ENCODE peak calls at places on chromosomes 6 and 20, in ten cellular contexts. One of them, this sample, is unnamed. For H3K27me3, the result is how much of the 10 kb centered on the place peaks cover.

GRCh38 chr6:44782198-44782597 is 394.7 kb downstream of the CDC5L start:
- DNase-seq in CD8-positive, alpha-beta T cell: no peak
- DNase-seq in pancreas: no peak
- DNase-seq in mammary epithelial cell: no peak
- DNase-seq in GM06990: no peak
- DNase-seq in fibroblast of lung: no peak
- DNase-seq in prostate gland: no peak
- DNase-seq in breast epithelium: no peak
- DNase-seq in thoracic aorta: no peak
- DNase-seq in cardiac muscle cell: no peak
- DNase-seq in this sample: no peak

GRCh38 chr20:37276494-37277252 is 12.8 kb upstream of the MANBAL start:
- DNase-seq in prostate gland: peak
- DNase-seq in mammary epithelial cell: peak
- DNase-seq in pancreas: peak
- DNase-seq in GM06990: peak
- DNase-seq in fibroblast of lung: peak
- DNase-seq in thoracic aorta: no peak
- DNase-seq in cardiac muscle cell: peak
- DNase-seq in CD8-positive, alpha-beta T cell: peak
- DNase-seq in breast epithelium: peak
- DNase-seq in this sample: peak

GRCh38 chr6:168124161-168124560 is 45.1 kb upstream of the FRMD1 start:
- DNase-seq in thoracic aorta: no peak
- DNase-seq in pancreas: no peak
- DNase-seq in mammary epithelial cell: no peak
- DNase-seq in prostate gland: no peak
- DNase-seq in breast epithelium: no peak
- DNase-seq in fibroblast of lung: no peak
- DNase-seq in CD8-positive, alpha-beta T cell: no peak
- DNase-seq in cardiac muscle cell: no peak
- DNase-seq in GM06990: no peak
- DNase-seq in this sample: no peak

GRCh38 chr6:139099984-139100383 is 34.9 kb upstream of the HECA start:
- DNase-seq in pancreas: no peak
- DNase-seq in GM06990: peak
- DNase-seq in mammary epithelial cell: no peak
- DNase-seq in cardiac muscle cell: no peak
- DNase-seq in fibroblast of lung: no peak
- DNase-seq in CD8-positive, alpha-beta T cell: no peak
- DNase-seq in prostate gland: no peak
- DNase-seq in thoracic aorta: no peak
- DNase-seq in breast epithelium: no peak
- DNase-seq in this sample: no peak

GRCh38 chr6:33314943-33315752 is 1.3 kb upstream of the TAPBP start:
- DNase-seq in CD8-positive, alpha-beta T cell: no peak
- DNase-seq in thoracic aorta: no peak
- DNase-seq in cardiac muscle cell: peak
- DNase-seq in GM06990: peak
- DNase-seq in prostate gland: peak
- DNase-seq in pancreas: peak
- DNase-seq in mammary epithelial cell: peak
- DNase-seq in breast epithelium: peak
- DNase-seq in fibroblast of lung: no peak
- DNase-seq in this sample: peak

GRCh38 chr20:31712112-31712553 is 10.5 kb downstream of the BCL2L1 start:
- DNase-seq in pancreas: peak
- DNase-seq in breast epithelium: peak
- DNase-seq in prostate gland: peak
- DNase-seq in cardiac muscle cell: peak
- DNase-seq in mammary epithelial cell: no peak
- DNase-seq in thoracic aorta: no peak
- DNase-seq in GM06990: no peak
- DNase-seq in CD8-positive, alpha-beta T cell: no peak
- DNase-seq in fibroblast of lung: no peak
- DNase-seq in this sample: no peak

GRCh38 chr6:85111481-85112001 is 338.3 kb upstream of the NT5E start:
- DNase-seq in prostate gland: no peak
- DNase-seq in CD8-positive, alpha-beta T cell: no peak
- DNase-seq in cardiac muscle cell: peak
- DNase-seq in mammary epithelial cell: no peak
- DNase-seq in breast epithelium: no peak
- DNase-seq in pancreas: no peak
- DNase-seq in fibroblast of lung: peak
- DNase-seq in thoracic aorta: no peak
- DNase-seq in GM06990: no peak
- DNase-seq in this sample: no peak

GRCh38 chr6:34664270-34664971 is 32.1 kb downstream of the ILRUN start:
- DNase-seq in fibroblast of lung: peak
- DNase-seq in breast epithelium: no peak
- DNase-seq in CD8-positive, alpha-beta T cell: no peak
- DNase-seq in cardiac muscle cell: peak
- DNase-seq in pancreas: no peak
- DNase-seq in GM06990: no peak
- DNase-seq in mammary epithelial cell: no peak
- DNase-seq in thoracic aorta: no peak
- DNase-seq in prostate gland: no peak
- DNase-seq in this sample: peak

GRCh38 chr6:53300656-53301551 is 47.8 kb downstream of the ELOVL5 start:
- DNase-seq in pancreas: no peak
- DNase-seq in prostate gland: peak
- DNase-seq in fibroblast of lung: no peak
- DNase-seq in mammary epithelial cell: peak
- DNase-seq in GM06990: no peak
- DNase-seq in CD8-positive, alpha-beta T cell: peak
- DNase-seq in cardiac muscle cell: peak
- DNase-seq in thoracic aorta: no peak
- DNase-seq in breast epithelium: no peak
- DNase-seq in this sample: no peak

GRCh38 chr6:165922309-165922794 is 245.3 kb downstream of the TBXT start:
- DNase-seq in breast epithelium: no peak
- DNase-seq in mammary epithelial cell: no peak
- DNase-seq in thoracic aorta: no peak
- DNase-seq in cardiac muscle cell: peak
- DNase-seq in fibroblast of lung: peak
- DNase-seq in CD8-positive, alpha-beta T cell: no peak
- DNase-seq in pancreas: no peak
- DNase-seq in prostate gland: no peak
- DNase-seq in GM06990: no peak
- DNase-seq in this sample: no peak

GRCh38 chr6:34147906-34148701 is 2.2 kb upstream of the GRM4 start:
- DNase-seq in thoracic aorta: no peak
- DNase-seq in mammary epithelial cell: no peak
- DNase-seq in fibroblast of lung: no peak
- DNase-seq in cardiac muscle cell: no peak
- DNase-seq in CD8-positive, alpha-beta T cell: no peak
- DNase-seq in GM06990: no peak
- DNase-seq in breast epithelium: no peak
- DNase-seq in pancreas: no peak
- DNase-seq in prostate gland: no peak
- DNase-seq in this sample: no peak

DNA sequence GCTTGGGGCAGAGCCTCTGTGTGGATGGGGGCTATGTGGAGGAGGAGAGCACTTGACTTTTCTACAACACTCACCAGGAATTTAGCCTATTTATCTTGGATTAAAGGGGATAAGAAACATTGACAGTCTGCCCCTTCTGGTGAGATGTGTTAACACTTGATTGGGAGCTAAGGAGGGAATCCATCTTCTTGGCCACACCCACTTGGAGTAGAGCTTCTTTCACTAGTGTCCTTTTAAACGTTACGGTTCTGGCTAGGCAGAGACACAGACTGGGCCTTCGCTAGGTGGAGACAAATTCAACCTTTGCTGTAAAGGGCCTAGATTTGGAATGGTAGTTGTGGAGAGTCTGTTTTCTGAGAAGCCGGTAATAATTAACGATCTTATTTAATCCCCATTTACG is 15.5 kb upstream of the TPBG start:
- DNase-seq in CD8-positive, alpha-beta T cell: no peak
- DNase-seq in prostate gland: no peak
- DNase-seq in cardiac muscle cell: no peak
- DNase-seq in mammary epithelial cell: no peak
- DNase-seq in breast epithelium: no peak
- DNase-seq in GM06990: no peak
- DNase-seq in pancreas: no peak
- DNase-seq in thoracic aorta: no peak
- DNase-seq in fibroblast of lung: no peak
- DNase-seq in this sample: no peak
- TF ChIP-seq CTCF in CD8-positive, alpha-beta T cell: no peak
- TF ChIP-seq CTCF in prostate gland: no peak
- TF ChIP-seq CTCF in cardiac muscle cell: no peak
- TF ChIP-seq CTCF in mammary epithelial cell: no peak
- TF ChIP-seq CTCF in breast epithelium: no peak
- TF ChIP-seq CTCF in GM06990: no peak
- TF ChIP-seq CTCF in pancreas: no peak
- TF ChIP-seq CTCF in thoracic aorta: no peak
- TF ChIP-seq CTCF in fibroblast of lung: no peak
- TF ChIP-seq CTCF in this sample: no peak

DNA sequence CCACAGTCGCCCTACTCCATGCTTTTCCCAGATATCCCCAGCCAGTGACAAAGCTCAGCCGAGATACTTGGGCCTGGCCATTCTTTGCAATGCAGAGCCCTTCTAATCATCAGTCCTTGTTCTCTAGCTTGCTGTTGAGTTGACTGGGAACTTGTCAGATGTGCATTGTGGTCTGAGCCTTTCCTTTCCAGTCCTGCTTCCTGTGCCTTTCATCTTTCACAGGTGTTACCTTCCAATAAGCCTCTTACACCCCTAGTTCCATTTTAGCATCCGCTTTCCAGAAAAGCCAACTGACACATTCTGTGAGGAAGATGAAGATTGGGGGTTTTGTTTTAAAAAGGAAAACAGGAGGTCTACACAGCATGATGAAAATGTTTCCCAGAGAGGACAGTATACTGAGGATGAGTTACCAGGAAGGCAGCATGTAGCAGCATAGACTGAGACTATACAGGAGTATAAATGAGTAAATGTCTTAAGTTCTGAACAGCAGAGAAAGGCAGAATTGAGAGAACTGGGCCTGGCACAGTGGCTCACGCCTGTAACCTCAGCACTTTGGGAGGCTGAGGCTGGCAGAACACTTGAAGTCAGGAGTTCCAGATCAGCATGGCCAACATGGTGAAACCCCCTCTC is 5.5 kb upstream of the CEP85L start:
- DNase-seq in thoracic aorta: no peak
- DNase-seq in fibroblast of lung: no peak
- DNase-seq in pancreas: no peak
- DNase-seq in breast epithelium: no peak
- DNase-seq in CD8-positive, alpha-beta T cell: peak
- DNase-seq in prostate gland: no peak
- DNase-seq in cardiac muscle cell: no peak
- DNase-seq in GM06990: no peak
- DNase-seq in mammary epithelial cell: no peak
- DNase-seq in this sample: no peak
- H3K4me3 ChIP-seq in thoracic aorta: no peak
- H3K4me3 ChIP-seq in fibroblast of lung: no peak
- H3K4me3 ChIP-seq in pancreas: no peak
- H3K4me3 ChIP-seq in breast epithelium: no peak
- H3K4me3 ChIP-seq in CD8-positive, alpha-beta T cell: no peak
- H3K4me3 ChIP-seq in prostate gland: no peak
- H3K4me3 ChIP-seq in cardiac muscle cell: no peak
- H3K4me3 ChIP-seq in GM06990: no peak
- H3K4me3 ChIP-seq in mammary epithelial cell: no peak
- H3K4me3 ChIP-seq in this sample: no peak

GRCh38 chr20:56952258-56952929 is 314.0 kb downstream of the BMP7 start:
- DNase-seq in pancreas: no peak
- DNase-seq in breast epithelium: no peak
- DNase-seq in mammary epithelial cell: no peak
- DNase-seq in thoracic aorta: no peak
- DNase-seq in cardiac muscle cell: no peak
- DNase-seq in prostate gland: no peak
- DNase-seq in fibroblast of lung: no peak
- DNase-seq in GM06990: no peak
- DNase-seq in CD8-positive, alpha-beta T cell: no peak
- DNase-seq in this sample: no peak

GRCh38 chr20:56957737-56958553 is 308.5 kb downstream of the BMP7 start:
- DNase-seq in thoracic aorta: no peak
- DNase-seq in CD8-positive, alpha-beta T cell: no peak
- DNase-seq in mammary epithelial cell: no peak
- DNase-seq in prostate gland: no peak
- DNase-seq in GM06990: no peak
- DNase-seq in fibroblast of lung: no peak
- DNase-seq in breast epithelium: no peak
- DNase-seq in pancreas: no peak
- DNase-seq in cardiac muscle cell: no peak
- DNase-seq in this sample: no peak

GRCh38 chr20:56953055-56953586 is 313.3 kb downstream of the BMP7 start:
- DNase-seq in cardiac muscle cell: no peak
- DNase-seq in pancreas: no peak
- DNase-seq in breast epithelium: no peak
- DNase-seq in mammary epithelial cell: no peak
- DNase-seq in fibroblast of lung: no peak
- DNase-seq in GM06990: no peak
- DNase-seq in thoracic aorta: no peak
- DNase-seq in CD8-positive, alpha-beta T cell: no peak
- DNase-seq in prostate gland: no peak
- DNase-seq in this sample: no peak

GRCh38 chr20:56956536-56956935 is 309.9 kb downstream of the BMP7 start:
- DNase-seq in fibroblast of lung: no peak
- DNase-seq in prostate gland: no peak
- DNase-seq in GM06990: no peak
- DNase-seq in CD8-positive, alpha-beta T cell: no peak
- DNase-seq in cardiac muscle cell: no peak
- DNase-seq in breast epithelium: no peak
- DNase-seq in mammary epithelial cell: no peak
- DNase-seq in pancreas: no peak
- DNase-seq in thoracic aorta: no peak
- DNase-seq in this sample: no peak

DNA sequence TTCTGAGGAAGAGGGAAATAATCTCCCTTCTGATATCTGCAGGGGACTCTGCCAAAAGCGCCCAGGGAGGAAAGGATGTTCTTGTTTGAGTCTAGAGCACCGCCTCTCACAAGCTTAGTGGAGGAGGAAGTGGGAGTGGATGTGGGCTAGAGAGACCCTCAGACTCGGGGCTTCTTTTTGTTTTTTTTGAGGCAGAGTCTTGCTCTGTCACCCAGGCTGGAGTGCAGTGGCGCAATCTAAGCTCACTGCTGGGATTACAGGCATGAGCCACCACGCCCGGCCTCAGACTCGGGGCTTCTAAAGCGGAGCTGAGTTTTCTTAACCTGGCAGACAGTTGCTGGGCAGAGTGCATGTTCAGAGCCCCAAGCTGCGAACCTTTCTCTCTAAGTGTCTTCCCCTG is 310.8 kb downstream of the BMP7 start:
- DNase-seq in GM06990: no peak
- DNase-seq in thoracic aorta: no peak
- DNase-seq in cardiac muscle cell: no peak
- DNase-seq in prostate gland: no peak
- DNase-seq in CD8-positive, alpha-beta T cell: no peak
- DNase-seq in pancreas: no peak
- DNase-seq in mammary epithelial cell: no peak
- DNase-seq in fibroblast of lung: no peak
- DNase-seq in breast epithelium: no peak
- DNase-seq in this sample: no peak
- H3K27me3 ChIP-seq in GM06990: under half
- H3K27me3 ChIP-seq in thoracic aorta: under half
- H3K27me3 ChIP-seq in cardiac muscle cell: under half
- H3K27me3 ChIP-seq in prostate gland: under half
- H3K27me3 ChIP-seq in CD8-positive, alpha-beta T cell: under half
- H3K27me3 ChIP-seq in pancreas: under half
- H3K27me3 ChIP-seq in mammary epithelial cell: under half
- H3K27me3 ChIP-seq in fibroblast of lung: under half
- H3K27me3 ChIP-seq in breast epithelium: under half
- H3K27me3 ChIP-seq in this sample: under half

GRCh38 chr6:109440325-109441068 is at the start of the genes PPIL6 and SMPD2:
- DNase-seq in breast epithelium: peak
- DNase-seq in fibroblast of lung: peak
- DNase-seq in mammary epithelial cell: peak
- DNase-seq in thoracic aorta: no peak
- DNase-seq in prostate gland: peak
- DNase-seq in GM06990: peak
- DNase-seq in cardiac muscle cell: peak
- DNase-seq in CD8-positive, alpha-beta T cell: peak
- DNase-seq in pancreas: peak
- DNase-seq in this sample: peak
- TF ChIP-seq CTCF in breast epithelium: no peak
- TF ChIP-seq CTCF in fibroblast of lung: no peak
- TF ChIP-seq CTCF in mammary epithelial cell: peak
- TF ChIP-seq CTCF in thoracic aorta: peak
- TF ChIP-seq CTCF in prostate gland: no peak
- TF ChIP-seq CTCF in GM06990: peak
- TF ChIP-seq CTCF in cardiac muscle cell: peak
- TF ChIP-seq CTCF in CD8-positive, alpha-beta T cell: peak
- TF ChIP-seq CTCF in pancreas: peak
- TF ChIP-seq CTCF in this sample: peak